ENCODE peak calls at places on chromosomes 16 and 17, in nine cellular contexts. One of them, this sample, is unnamed.

GRCh38 chr17:46727572-46728348 is 90.7 kb downstream of the WNT3 start:
- DNase-seq in PC-3: peak; percentile 61
- DNase-seq in OCI-LY7: no peak
- DNase-seq in neural progenitor cell: no peak
- DNase-seq in SK-N-SH: no peak
- DNase-seq in HCT116: no peak
- DNase-seq in MM.1S: no peak
- DNase-seq in GM23338: no peak
- DNase-seq in hepatocyte: no peak
- DNase-seq in this sample: peak; percentile 90

GRCh38 chr17:7854851-7855642 is at the start of gene TMEM88:
- DNase-seq in PC-3: no peak
- DNase-seq in OCI-LY7: no peak
- DNase-seq in neural progenitor cell: peak; percentile 96
- DNase-seq in SK-N-SH: no peak
- DNase-seq in HCT116: no peak
- DNase-seq in MM.1S: no peak
- DNase-seq in GM23338: peak; percentile 83
- DNase-seq in hepatocyte: peak; percentile 46
- DNase-seq in this sample: peak; percentile 31

GRCh38 chr16:66899945-66900688 is 18.6 kb downstream of the CDH16 start:
- DNase-seq in PC-3: peak; percentile 21
- DNase-seq in OCI-LY7: no peak
- DNase-seq in neural progenitor cell: peak; percentile 31
- DNase-seq in SK-N-SH: peak; percentile 81
- DNase-seq in HCT116: no peak
- DNase-seq in MM.1S: no peak
- DNase-seq in GM23338: peak; percentile 64
- DNase-seq in hepatocyte: peak; percentile 92
- DNase-seq in this sample: peak; percentile 58

GRCh38 chr17:7289256-7290032 is 5.0 kb downstream of the YBX2 start:
- DNase-seq in PC-3: no peak
- DNase-seq in OCI-LY7: no peak
- DNase-seq in neural progenitor cell: no peak
- DNase-seq in SK-N-SH: peak; percentile 29
- DNase-seq in HCT116: no peak
- DNase-seq in MM.1S: no peak
- DNase-seq in GM23338: no peak
- DNase-seq in hepatocyte: no peak
- DNase-seq in this sample: no peak

GRCh38 chr17:78870621-78871020 is 30.0 kb upstream of the USP36 start:
- DNase-seq in PC-3: no peak
- DNase-seq in OCI-LY7: no peak
- DNase-seq in neural progenitor cell: no peak
- DNase-seq in SK-N-SH: no peak
- DNase-seq in HCT116: no peak
- DNase-seq in MM.1S: no peak
- DNase-seq in GM23338: no peak
- DNase-seq in hepatocyte: no peak
- DNase-seq in this sample: no peak

GRCh38 chr17:58324409-58325288 is 3.9 kb downstream of the TSPOAP1 start:
- DNase-seq in PC-3: peak; percentile 56
- DNase-seq in OCI-LY7: no peak
- DNase-seq in neural progenitor cell: peak; percentile 87
- DNase-seq in SK-N-SH: peak; percentile 97
- DNase-seq in HCT116: no peak
- DNase-seq in MM.1S: no peak
- DNase-seq in GM23338: peak; percentile 74
- DNase-seq in hepatocyte: peak; percentile 83
- DNase-seq in this sample: peak; percentile 48

GRCh38 chr17:50386451-50386994 is 10.8 kb downstream of the LRRC59 start:
- DNase-seq in PC-3: no peak
- DNase-seq in OCI-LY7: no peak
- DNase-seq in neural progenitor cell: no peak
- DNase-seq in SK-N-SH: no peak
- DNase-seq in HCT116: no peak
- DNase-seq in MM.1S: no peak
- DNase-seq in GM23338: no peak
- DNase-seq in hepatocyte: no peak
- DNase-seq in this sample: no peak

GRCh38 chr16:88380619-88381018 is 2.1 kb upstream of the ZNF469 start:
- DNase-seq in PC-3: no peak
- DNase-seq in OCI-LY7: no peak
- DNase-seq in neural progenitor cell: no peak
- DNase-seq in SK-N-SH: no peak
- DNase-seq in HCT116: no peak
- DNase-seq in MM.1S: no peak
- DNase-seq in GM23338: no peak
- DNase-seq in hepatocyte: no peak
- DNase-seq in this sample: no peak

GRCh38 chr16:67884684-67885083 is at the start of gene NRN1L:
- DNase-seq in PC-3: peak; percentile 77
- DNase-seq in OCI-LY7: no peak
- DNase-seq in neural progenitor cell: peak; percentile 94
- DNase-seq in SK-N-SH: peak; percentile 99
- DNase-seq in HCT116: no peak
- DNase-seq in MM.1S: no peak
- DNase-seq in GM23338: peak; percentile 95
- DNase-seq in hepatocyte: peak; percentile 83
- DNase-seq in this sample: peak; percentile 95

GRCh38 chr17:63035271-63035670 is 69.2 kb downstream of the TANC2 start:
- DNase-seq in PC-3: peak; percentile 86
- DNase-seq in OCI-LY7: no peak
- DNase-seq in neural progenitor cell: no peak
- DNase-seq in SK-N-SH: no peak
- DNase-seq in HCT116: peak; percentile 63
- DNase-seq in MM.1S: no peak
- DNase-seq in GM23338: no peak
- DNase-seq in hepatocyte: no peak
- DNase-seq in this sample: peak; percentile 71
- H3K4me3 ChIP-seq in PC-3: no peak overlapping the region
- H3K4me3 ChIP-seq in OCI-LY7: no peak overlapping the region
- H3K4me3 ChIP-seq in neural progenitor cell: no peak overlapping the region
- H3K4me3 ChIP-seq in SK-N-SH: no peak overlapping the region
- H3K4me3 ChIP-seq in HCT116: peak overlapping the region; percentile 26
- H3K4me3 ChIP-seq in MM.1S: no peak overlapping the region
- H3K4me3 ChIP-seq in GM23338: no peak overlapping the region
- H3K4me3 ChIP-seq in hepatocyte: no peak overlapping the region
- H3K4me3 ChIP-seq in this sample: no peak overlapping the region

GRCh38 chr16:54443352-54443751 is 156.8 kb upstream of the IRX3 start:
- DNase-seq in PC-3: no peak
- DNase-seq in OCI-LY7: no peak
- DNase-seq in neural progenitor cell: no peak
- DNase-seq in SK-N-SH: no peak
- DNase-seq in HCT116: no peak
- DNase-seq in MM.1S: no peak
- DNase-seq in GM23338: no peak
- DNase-seq in hepatocyte: no peak
- DNase-seq in this sample: no peak

GRCh38 chr16:54444851-54445523 is 158.4 kb upstream of the IRX3 start:
- DNase-seq in PC-3: no peak
- DNase-seq in OCI-LY7: no peak
- DNase-seq in neural progenitor cell: no peak
- DNase-seq in SK-N-SH: no peak
- DNase-seq in HCT116: no peak
- DNase-seq in MM.1S: no peak
- DNase-seq in GM23338: no peak
- DNase-seq in hepatocyte: no peak
- DNase-seq in this sample: no peak

GRCh38 chr16:54447606-54448440 is 161.2 kb upstream of the IRX3 start:
- DNase-seq in PC-3: peak; percentile 62
- DNase-seq in OCI-LY7: no peak
- DNase-seq in neural progenitor cell: no peak
- DNase-seq in SK-N-SH: no peak
- DNase-seq in HCT116: no peak
- DNase-seq in MM.1S: no peak
- DNase-seq in GM23338: no peak
- DNase-seq in hepatocyte: peak; percentile 48
- DNase-seq in this sample: peak; percentile 97

GRCh38 chr16:54443839-54444238 is 157.3 kb upstream of the IRX3 start:
- DNase-seq in PC-3: no peak
- DNase-seq in OCI-LY7: no peak
- DNase-seq in neural progenitor cell: no peak
- DNase-seq in SK-N-SH: no peak
- DNase-seq in HCT116: no peak
- DNase-seq in MM.1S: no peak
- DNase-seq in GM23338: no peak
- DNase-seq in hepatocyte: no peak
- DNase-seq in this sample: no peak

DNA sequence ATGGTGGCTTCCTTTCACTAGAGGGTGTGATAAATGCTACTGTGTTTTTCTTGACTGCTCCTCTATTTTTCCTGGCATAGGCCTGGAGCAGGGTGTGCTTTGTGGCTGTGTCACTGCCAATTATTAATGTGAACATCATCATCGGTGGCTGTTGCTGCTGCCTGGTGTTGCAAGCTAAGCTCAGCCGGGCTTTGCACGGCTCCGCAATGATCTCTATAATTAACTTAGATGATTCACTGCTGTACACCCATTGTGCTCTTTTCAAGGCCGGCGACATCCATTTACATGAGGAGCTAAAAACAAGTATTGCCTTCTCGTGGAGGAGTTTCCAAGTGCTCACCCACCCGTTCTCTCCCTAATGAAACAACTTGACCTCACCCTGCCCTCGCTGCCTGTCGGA is 160.1 kb upstream of the IRX3 start:
- DNase-seq in PC-3: no peak
- DNase-seq in OCI-LY7: no peak
- DNase-seq in neural progenitor cell: no peak
- DNase-seq in SK-N-SH: no peak
- DNase-seq in HCT116: no peak
- DNase-seq in MM.1S: no peak
- DNase-seq in GM23338: no peak
- DNase-seq in hepatocyte: no peak
- DNase-seq in this sample: peak; percentile 98
- TF ChIP-seq EZH2phosphoT487 in PC-3: no peak
- TF ChIP-seq EZH2phosphoT487 in OCI-LY7: no peak
- TF ChIP-seq EZH2phosphoT487 in neural progenitor cell: no peak
- TF ChIP-seq EZH2phosphoT487 in SK-N-SH: no peak
- TF ChIP-seq EZH2phosphoT487 in HCT116: no peak
- TF ChIP-seq EZH2phosphoT487 in MM.1S: no peak
- TF ChIP-seq EZH2phosphoT487 in GM23338: no peak
- TF ChIP-seq EZH2phosphoT487 in hepatocyte: no peak
- TF ChIP-seq EZH2phosphoT487 in this sample: peak; percentile 85

DNA sequence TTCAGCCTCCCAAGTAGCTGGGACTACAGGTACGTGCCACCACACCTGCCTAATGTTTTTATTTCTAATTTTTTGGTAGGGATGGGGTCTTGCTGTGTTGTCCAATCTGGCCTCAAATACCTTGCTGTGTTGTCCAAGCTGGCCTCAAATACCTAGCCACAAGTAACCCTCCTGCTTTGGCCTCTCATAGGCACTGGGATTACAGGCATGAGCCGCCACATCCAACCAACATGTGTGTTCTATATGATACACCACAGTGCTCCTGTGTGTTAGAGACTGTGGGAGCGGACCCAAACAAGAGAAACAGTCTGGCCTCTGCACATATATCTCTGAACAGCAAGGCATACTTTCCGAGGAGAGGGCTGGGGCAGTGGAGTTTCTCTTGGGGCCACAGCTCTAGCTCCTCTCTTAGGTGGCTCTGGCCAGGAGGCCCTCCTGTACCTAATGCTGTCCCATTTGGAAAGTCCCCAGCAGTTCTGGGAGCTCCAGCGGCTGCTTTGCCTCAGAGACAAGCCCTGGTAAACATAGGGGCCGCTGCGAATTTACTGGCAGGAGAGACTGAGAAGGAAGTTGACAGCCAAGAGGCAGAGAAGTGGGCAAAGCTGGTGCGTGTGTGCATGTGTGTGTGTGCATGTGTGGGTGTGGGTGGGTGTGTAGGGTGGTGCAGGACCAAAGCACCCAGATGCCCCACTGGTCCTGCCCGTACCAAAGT is 95.0 kb downstream of the RAB11FIP4 start:
- DNase-seq in PC-3: no peak
- DNase-seq in OCI-LY7: no peak
- DNase-seq in neural progenitor cell: no peak
- DNase-seq in SK-N-SH: no peak
- DNase-seq in HCT116: no peak
- DNase-seq in MM.1S: no peak
- DNase-seq in GM23338: no peak
- DNase-seq in hepatocyte: no peak
- DNase-seq in this sample: no peak
- H3K4me3 ChIP-seq in PC-3: no peak overlapping the region
- H3K4me3 ChIP-seq in OCI-LY7: no peak overlapping the region
- H3K4me3 ChIP-seq in neural progenitor cell: no peak overlapping the region
- H3K4me3 ChIP-seq in SK-N-SH: no peak overlapping the region
- H3K4me3 ChIP-seq in HCT116: no peak overlapping the region
- H3K4me3 ChIP-seq in MM.1S: no peak overlapping the region
- H3K4me3 ChIP-seq in GM23338: peak overlapping the region; percentile 76
- H3K4me3 ChIP-seq in hepatocyte: no peak overlapping the region
- H3K4me3 ChIP-seq in this sample: no peak overlapping the region

GRCh38 chr16:72793017-72793416 is 254.9 kb downstream of the ZFHX3 start:
- DNase-seq in PC-3: no peak
- DNase-seq in OCI-LY7: no peak
- DNase-seq in neural progenitor cell: no peak
- DNase-seq in SK-N-SH: no peak
- DNase-seq in HCT116: no peak
- DNase-seq in MM.1S: no peak
- DNase-seq in GM23338: no peak
- DNase-seq in hepatocyte: no peak
- DNase-seq in this sample: no peak

GRCh38 chr16:72789921-72790320 is 258.0 kb downstream of the ZFHX3 start:
- DNase-seq in PC-3: no peak
- DNase-seq in OCI-LY7: no peak
- DNase-seq in neural progenitor cell: no peak
- DNase-seq in SK-N-SH: no peak
- DNase-seq in HCT116: no peak
- DNase-seq in MM.1S: no peak
- DNase-seq in GM23338: no peak
- DNase-seq in hepatocyte: no peak
- DNase-seq in this sample: no peak

GRCh38 chr16:72793716-72794115 is 254.2 kb downstream of the ZFHX3 start:
- DNase-seq in PC-3: no peak
- DNase-seq in OCI-LY7: no peak
- DNase-seq in neural progenitor cell: no peak
- DNase-seq in SK-N-SH: no peak
- DNase-seq in HCT116: no peak
- DNase-seq in MM.1S: no peak
- DNase-seq in GM23338: no peak
- DNase-seq in hepatocyte: no peak
- DNase-seq in this sample: no peak

GRCh38 chr16:72789465-72789864 is 258.5 kb downstream of the ZFHX3 start:
- DNase-seq in PC-3: no peak
- DNase-seq in OCI-LY7: no peak
- DNase-seq in neural progenitor cell: no peak
- DNase-seq in SK-N-SH: no peak
- DNase-seq in HCT116: no peak
- DNase-seq in MM.1S: no peak
- DNase-seq in GM23338: no peak
- DNase-seq in hepatocyte: no peak
- DNase-seq in this sample: no peak

DNA sequence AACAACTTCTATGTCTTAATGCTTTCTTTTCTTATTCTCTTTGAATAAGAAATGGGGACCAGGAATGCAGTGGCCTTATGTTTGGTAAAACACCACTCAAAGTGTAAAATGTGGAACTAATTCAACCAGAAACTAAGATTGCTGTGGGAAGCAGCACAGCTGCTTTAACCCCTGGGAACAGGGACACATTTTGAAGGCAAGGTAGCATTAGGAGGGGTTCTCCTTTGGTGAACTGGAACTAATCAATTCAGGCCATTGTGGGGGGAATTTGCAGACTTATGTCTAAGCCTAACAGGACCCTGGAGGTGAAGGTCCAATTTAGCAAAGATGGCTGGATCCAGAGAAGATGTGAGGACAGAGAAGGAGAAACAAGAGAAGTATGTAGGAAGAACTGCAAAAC is 256.1 kb downstream of the ZFHX3 start:
- DNase-seq in PC-3: no peak
- DNase-seq in OCI-LY7: no peak
- DNase-seq in neural progenitor cell: no peak
- DNase-seq in SK-N-SH: no peak
- DNase-seq in HCT116: no peak
- DNase-seq in MM.1S: no peak
- DNase-seq in GM23338: no peak
- DNase-seq in hepatocyte: no peak
- DNase-seq in this sample: no peak
- TF ChIP-seq EZH2phosphoT487 in PC-3: no peak
- TF ChIP-seq EZH2phosphoT487 in OCI-LY7: no peak
- TF ChIP-seq EZH2phosphoT487 in neural progenitor cell: no peak
- TF ChIP-seq EZH2phosphoT487 in SK-N-SH: no peak
- TF ChIP-seq EZH2phosphoT487 in HCT116: no peak
- TF ChIP-seq EZH2phosphoT487 in MM.1S: no peak
- TF ChIP-seq EZH2phosphoT487 in GM23338: no peak
- TF ChIP-seq EZH2phosphoT487 in hepatocyte: no peak
- TF ChIP-seq EZH2phosphoT487 in this sample: no peak